ENCODE peak calls at places on chromosomes 13 and 19, in eight cellular contexts. One of them, this sample, is unnamed.

GRCh38 chr13:43835701-43836100 is 43.8 kb downstream of the CCDC122 start:
- DNase-seq in neuronal stem cell: no peak
- DNase-seq in retina: no peak
- DNase-seq in activated naive CD4-positive, alpha-beta T cell treated with anti-CD3 and anti-CD28 coated beads for 36 hours: no peak
- DNase-seq in adrenal gland: no peak
- DNase-seq in heart right ventricle: no peak
- DNase-seq in heart left ventricle: no peak
- DNase-seq in IMR-90: peak
- DNase-seq in this sample: no peak

GRCh38 chr13:97544041-97544765 is 110.2 kb downstream of the RAP2A start:
- DNase-seq in heart right ventricle: no peak
- DNase-seq in adrenal gland: no peak
- DNase-seq in neuronal stem cell: no peak
- DNase-seq in activated naive CD4-positive, alpha-beta T cell treated with anti-CD3 and anti-CD28 coated beads for 36 hours: no peak
- DNase-seq in heart left ventricle: no peak
- DNase-seq in retina: no peak
- DNase-seq in IMR-90: peak
- DNase-seq in this sample: no peak

GRCh38 chr13:73385848-73386247 is 327.0 kb downstream of the KLF5 start:
- DNase-seq in neuronal stem cell: no peak
- DNase-seq in retina: no peak
- DNase-seq in heart right ventricle: no peak
- DNase-seq in activated naive CD4-positive, alpha-beta T cell treated with anti-CD3 and anti-CD28 coated beads for 36 hours: no peak
- DNase-seq in adrenal gland: no peak
- DNase-seq in IMR-90: no peak
- DNase-seq in heart left ventricle: no peak
- DNase-seq in this sample: no peak

GRCh38 chr19:13493516-13494310 is 12.6 kb downstream of the CACNA1A start:
- DNase-seq in IMR-90: peak
- DNase-seq in adrenal gland: no peak
- DNase-seq in heart left ventricle: no peak
- DNase-seq in retina: no peak
- DNase-seq in activated naive CD4-positive, alpha-beta T cell treated with anti-CD3 and anti-CD28 coated beads for 36 hours: no peak
- DNase-seq in heart right ventricle: no peak
- DNase-seq in neuronal stem cell: no peak
- DNase-seq in this sample: no peak

GRCh38 chr13:110130431-110130830 is 176.5 kb downstream of the COL4A1 start:
- DNase-seq in IMR-90: no peak
- DNase-seq in neuronal stem cell: no peak
- DNase-seq in activated naive CD4-positive, alpha-beta T cell treated with anti-CD3 and anti-CD28 coated beads for 36 hours: no peak
- DNase-seq in adrenal gland: no peak
- DNase-seq in retina: no peak
- DNase-seq in heart right ventricle: no peak
- DNase-seq in heart left ventricle: no peak
- DNase-seq in this sample: no peak

GRCh38 chr13:106527806-106528205 is 7.7 kb downstream of the EFNB2 start:
- DNase-seq in neuronal stem cell: no peak
- DNase-seq in activated naive CD4-positive, alpha-beta T cell treated with anti-CD3 and anti-CD28 coated beads for 36 hours: no peak
- DNase-seq in heart left ventricle: no peak
- DNase-seq in adrenal gland: no peak
- DNase-seq in retina: no peak
- DNase-seq in IMR-90: no peak
- DNase-seq in heart right ventricle: no peak
- DNase-seq in this sample: no peak

GRCh38 chr13:109385161-109385560 is 401.2 kb downstream of the IRS2 start:
- DNase-seq in neuronal stem cell: no peak
- DNase-seq in heart left ventricle: no peak
- DNase-seq in IMR-90: peak
- DNase-seq in retina: no peak
- DNase-seq in adrenal gland: no peak
- DNase-seq in activated naive CD4-positive, alpha-beta T cell treated with anti-CD3 and anti-CD28 coated beads for 36 hours: no peak
- DNase-seq in heart right ventricle: no peak
- DNase-seq in this sample: no peak

GRCh38 chr19:1606138-1606651 is 933 bp upstream of the UQCR11 start:
- DNase-seq in IMR-90: no peak
- DNase-seq in heart right ventricle: no peak
- DNase-seq in adrenal gland: no peak
- DNase-seq in heart left ventricle: no peak
- DNase-seq in retina: no peak
- DNase-seq in activated naive CD4-positive, alpha-beta T cell treated with anti-CD3 and anti-CD28 coated beads for 36 hours: no peak
- DNase-seq in neuronal stem cell: no peak
- DNase-seq in this sample: no peak

GRCh38 chr13:50990540-50991506 is 81.2 kb downstream of the RNASEH2B start:
- DNase-seq in retina: peak
- DNase-seq in activated naive CD4-positive, alpha-beta T cell treated with anti-CD3 and anti-CD28 coated beads for 36 hours: no peak
- DNase-seq in IMR-90: peak
- DNase-seq in heart right ventricle: no peak
- DNase-seq in adrenal gland: peak
- DNase-seq in heart left ventricle: peak
- DNase-seq in neuronal stem cell: peak
- DNase-seq in this sample: no peak

GRCh38 chr19:4115050-4115817 is 8.7 kb downstream of the MAP2K2 start:
- DNase-seq in heart left ventricle: peak
- DNase-seq in neuronal stem cell: no peak
- DNase-seq in retina: no peak
- DNase-seq in IMR-90: no peak
- DNase-seq in adrenal gland: peak
- DNase-seq in heart right ventricle: peak
- DNase-seq in activated naive CD4-positive, alpha-beta T cell treated with anti-CD3 and anti-CD28 coated beads for 36 hours: peak
- DNase-seq in this sample: no peak

GRCh38 chr13:40127476-40127875 is 472.0 kb downstream of the COG6 start:
- DNase-seq in activated naive CD4-positive, alpha-beta T cell treated with anti-CD3 and anti-CD28 coated beads for 36 hours: no peak
- DNase-seq in heart left ventricle: no peak
- DNase-seq in neuronal stem cell: no peak
- DNase-seq in IMR-90: no peak
- DNase-seq in heart right ventricle: no peak
- DNase-seq in retina: no peak
- DNase-seq in adrenal gland: no peak
- DNase-seq in this sample: no peak

GRCh38 chr13:21176195-21176981 is at the start of the genes MRPL57 and SKA3:
- DNase-seq in heart left ventricle: peak
- DNase-seq in IMR-90: peak
- DNase-seq in neuronal stem cell: peak
- DNase-seq in retina: peak
- DNase-seq in adrenal gland: peak
- DNase-seq in heart right ventricle: peak
- DNase-seq in activated naive CD4-positive, alpha-beta T cell treated with anti-CD3 and anti-CD28 coated beads for 36 hours: peak
- DNase-seq in this sample: peak